ENCODE peak calls at places on chromosomes 11 and 22, in five cellular contexts. One of them, this sample, is unnamed. For H3K4me1 and H3K36me3, the result is how much of the 10 kb centered on the place peaks cover.

GRCh38 chr11:6576471-6577373 is 26.7 kb downstream of the RRP8 start:
- DNase-seq in HepG2: no peak
- DNase-seq in K562: no peak
- DNase-seq in SK-N-SH: peak
- DNase-seq in GM12878: no peak
- DNase-seq in this sample: no peak

GRCh38 chr11:103051158-103051801 is 40.7 kb downstream of the DCUN1D5 start:
- DNase-seq in SK-N-SH: no peak
- DNase-seq in GM12878: no peak
- DNase-seq in K562: no peak
- DNase-seq in HepG2: no peak
- DNase-seq in this sample: no peak

GRCh38 chr11:57230797-57231538 is 6.1 kb downstream of the APLNR start:
- DNase-seq in GM12878: no peak
- DNase-seq in HepG2: no peak
- DNase-seq in K562: no peak
- DNase-seq in SK-N-SH: no peak
- DNase-seq in this sample: no peak

GRCh38 chr11:32213223-32213622 is 122.3 kb downstream of the RCN1 start:
- DNase-seq in HepG2: no peak
- DNase-seq in SK-N-SH: no peak
- DNase-seq in GM12878: no peak
- DNase-seq in K562: no peak
- DNase-seq in this sample: no peak

GRCh38 chr22:23791737-23792645 is 5.2 kb downstream of the SMARCB1 start:
- DNase-seq in K562: no peak
- DNase-seq in HepG2: no peak
- DNase-seq in GM12878: no peak
- DNase-seq in SK-N-SH: peak
- DNase-seq in this sample: no peak

GRCh38 chr11:69209421-69209820 is 53.7 kb downstream of the SMIM38 start:
- DNase-seq in GM12878: no peak
- DNase-seq in K562: no peak
- DNase-seq in SK-N-SH: no peak
- DNase-seq in HepG2: no peak
- DNase-seq in this sample: no peak

GRCh38 chr11:1573847-1574255 is 1.8 kb upstream of the DUSP8 start:
- DNase-seq in GM12878: no peak
- DNase-seq in HepG2: no peak
- DNase-seq in K562: peak
- DNase-seq in SK-N-SH: peak
- DNase-seq in this sample: peak

GRCh38 chr11:120471131-120471530 is 40.4 kb upstream of the GRIK4 start:
- DNase-seq in K562: no peak
- DNase-seq in HepG2: no peak
- DNase-seq in SK-N-SH: no peak
- DNase-seq in GM12878: no peak
- DNase-seq in this sample: no peak

GRCh38 chr11:9717719-9718118 is 53.8 kb downstream of the SWAP70 start:
- DNase-seq in HepG2: no peak
- DNase-seq in SK-N-SH: peak
- DNase-seq in K562: no peak
- DNase-seq in GM12878: no peak
- DNase-seq in this sample: no peak

GRCh38 chr11:37907461-37908223 is 1309.6 kb upstream of the RAG2 start:
- DNase-seq in K562: no peak
- DNase-seq in HepG2: no peak
- DNase-seq in GM12878: no peak
- DNase-seq in SK-N-SH: no peak
- DNase-seq in this sample: no peak

GRCh38 chr22:26464312-26464711 is 19.3 kb downstream of the HPS4 start:
- DNase-seq in SK-N-SH: no peak
- DNase-seq in GM12878: no peak
- DNase-seq in HepG2: no peak
- DNase-seq in K562: no peak
- DNase-seq in this sample: no peak

GRCh38 chr11:119861160-119861559 is 132.2 kb upstream of the NECTIN1 start:
- DNase-seq in HepG2: no peak
- DNase-seq in K562: no peak
- DNase-seq in SK-N-SH: no peak
- DNase-seq in GM12878: no peak
- DNase-seq in this sample: no peak

GRCh38 chr22:40594924-40595323 is 41.6 kb downstream of the MRTFA start:
- DNase-seq in SK-N-SH: no peak
- DNase-seq in GM12878: no peak
- DNase-seq in K562: no peak
- DNase-seq in HepG2: peak
- DNase-seq in this sample: no peak

GRCh38 chr11:46475041-46475925 is 83.7 kb upstream of the CHRM4 start:
- DNase-seq in GM12878: no peak
- DNase-seq in SK-N-SH: no peak
- DNase-seq in K562: no peak
- DNase-seq in HepG2: no peak
- DNase-seq in this sample: no peak

GRCh38 chr11:803467-803742 is 1.6 kb downstream of the PIDD1 start:
- DNase-seq in HepG2: no peak
- DNase-seq in K562: no peak
- DNase-seq in GM12878: no peak
- DNase-seq in SK-N-SH: no peak
- DNase-seq in this sample: no peak

GRCh38 chr11:74948546-74948897 is 369 bp downstream of the XRRA1 start:
- DNase-seq in SK-N-SH: peak
- DNase-seq in GM12878: no peak
- DNase-seq in HepG2: peak
- DNase-seq in K562: no peak
- DNase-seq in this sample: no peak

GRCh38 chr11:59849129-59849528 is 3.8 kb upstream of the CBLIF start:
- DNase-seq in K562: no peak
- DNase-seq in HepG2: no peak
- DNase-seq in SK-N-SH: no peak
- DNase-seq in GM12878: no peak
- DNase-seq in this sample: no peak

GRCh38 chr22:24189249-24190158 is 8.2 kb downstream of the SUSD2 start:
- DNase-seq in GM12878: no peak
- DNase-seq in HepG2: peak
- DNase-seq in SK-N-SH: peak
- DNase-seq in K562: peak
- DNase-seq in this sample: no peak

GRCh38 chr22:40190501-40190900 is 12.8 kb downstream of the TNRC6B start:
- DNase-seq in HepG2: no peak
- DNase-seq in SK-N-SH: no peak
- DNase-seq in K562: peak
- DNase-seq in GM12878: no peak
- DNase-seq in this sample: no peak

GRCh38 chr22:31647516-31647915 is 14.5 kb downstream of the PISD start:
- DNase-seq in SK-N-SH: no peak
- DNase-seq in HepG2: no peak
- DNase-seq in K562: no peak
- DNase-seq in GM12878: no peak
- DNase-seq in this sample: no peak

GRCh38 chr22:38570841-38571364 is 920 bp upstream of the DMC1 start:
- DNase-seq in HepG2: no peak
- DNase-seq in K562: no peak
- DNase-seq in GM12878: no peak
- DNase-seq in SK-N-SH: peak
- DNase-seq in this sample: peak

GRCh38 chr11:46296520-46297448 is 19.3 kb downstream of the CREB3L1 start:
- DNase-seq in K562: peak
- DNase-seq in GM12878: no peak
- DNase-seq in SK-N-SH: peak
- DNase-seq in HepG2: no peak
- DNase-seq in this sample: no peak

GRCh38 chr11:119896387-119897045 is 167.5 kb upstream of the NECTIN1 start:
- DNase-seq in SK-N-SH: no peak
- DNase-seq in GM12878: no peak
- DNase-seq in HepG2: no peak
- DNase-seq in K562: no peak
- DNase-seq in this sample: no peak

GRCh38 chr22:28052818-28053217 is 133.8 kb upstream of the PITPNB start:
- DNase-seq in HepG2: no peak
- DNase-seq in K562: no peak
- DNase-seq in SK-N-SH: no peak
- DNase-seq in GM12878: no peak
- DNase-seq in this sample: no peak

GRCh38 chr22:23067023-23067650 is 3.2 kb upstream of the GNAZ start:
- DNase-seq in HepG2: no peak
- DNase-seq in SK-N-SH: no peak
- DNase-seq in GM12878: no peak
- DNase-seq in K562: peak
- DNase-seq in this sample: no peak

GRCh38 chr22:17920145-17920605 is 104.2 kb downstream of the MICAL3 start:
- DNase-seq in K562: peak
- DNase-seq in GM12878: no peak
- DNase-seq in SK-N-SH: peak
- DNase-seq in HepG2: peak
- DNase-seq in this sample: no peak

GRCh38 chr11:92227954-92228935 is 3.6 kb downstream of the FAT3 start:
- DNase-seq in K562: no peak
- DNase-seq in HepG2: no peak
- DNase-seq in GM12878: no peak
- DNase-seq in SK-N-SH: peak
- DNase-seq in this sample: no peak

DNA sequence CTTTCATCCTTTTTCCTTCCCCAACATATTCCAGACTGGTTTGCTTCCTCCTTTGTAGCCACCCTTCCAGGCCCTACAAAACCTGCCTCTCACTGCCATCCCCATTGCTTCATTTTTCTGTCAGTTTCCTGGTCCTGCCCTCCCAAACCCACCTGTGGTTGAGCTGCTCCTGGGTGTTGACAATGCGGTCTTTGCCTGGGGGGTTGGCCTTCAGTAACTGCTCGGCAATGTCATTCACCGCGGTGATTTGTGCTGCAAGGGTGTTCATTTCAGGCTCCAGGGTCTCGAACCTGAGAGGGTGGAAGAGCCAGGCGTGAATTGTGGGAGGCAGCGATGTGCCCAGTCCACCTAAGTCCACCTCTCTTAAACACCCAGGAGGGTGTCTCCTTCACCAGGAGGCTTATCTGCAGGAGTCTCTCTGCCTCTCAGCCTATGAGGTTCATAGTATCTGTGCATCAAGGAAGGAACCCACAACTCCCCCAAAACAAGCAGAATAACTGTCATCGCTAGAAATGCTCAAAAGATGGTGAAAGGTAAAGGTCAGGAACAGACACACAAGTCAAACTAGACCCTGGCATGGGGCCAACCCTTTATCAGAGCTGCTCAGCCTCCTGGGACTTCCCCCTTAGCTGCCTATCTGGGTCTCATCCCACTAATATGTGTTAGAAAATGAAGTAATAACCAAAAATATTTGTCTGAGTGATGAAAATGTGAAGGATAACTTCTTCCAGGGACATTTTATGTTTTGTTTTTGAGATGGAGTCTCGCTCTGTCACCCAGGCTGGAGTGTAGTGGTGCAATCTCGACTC is 23.9 kb upstream of the RBM4B start:
- DNase-seq in HepG2: peak
- DNase-seq in GM12878: no peak
- DNase-seq in K562: peak
- DNase-seq in SK-N-SH: no peak
- DNase-seq in this sample: no peak
- H3K4me1 ChIP-seq in HepG2: under half
- H3K4me1 ChIP-seq in GM12878: under half
- H3K4me1 ChIP-seq in K562: under half
- H3K4me1 ChIP-seq in SK-N-SH: under half
- H3K4me1 ChIP-seq in this sample: under half

GRCh38 chr11:67415501-67416304 is at the start of gene CARNS1:
- DNase-seq in SK-N-SH: no peak
- DNase-seq in GM12878: no peak
- DNase-seq in HepG2: no peak
- DNase-seq in K562: no peak
- DNase-seq in this sample: no peak
- TF ChIP-seq ZBTB33 in SK-N-SH: no peak
- TF ChIP-seq ZBTB33 in GM12878: no peak
- TF ChIP-seq ZBTB33 in HepG2: no peak
- TF ChIP-seq ZBTB33 in K562: no peak
- TF ChIP-seq ZBTB33 in this sample: no peak

GRCh38 chr22:19396934-19397728 is 34.4 kb downstream of the HIRA start:
- DNase-seq in SK-N-SH: no peak
- DNase-seq in K562: peak
- DNase-seq in HepG2: no peak
- DNase-seq in GM12878: no peak
- DNase-seq in this sample: no peak

GRCh38 chr22:19393704-19394103 is 37.8 kb downstream of the HIRA start:
- DNase-seq in K562: no peak
- DNase-seq in HepG2: no peak
- DNase-seq in GM12878: no peak
- DNase-seq in SK-N-SH: no peak
- DNase-seq in this sample: no peak

GRCh38 chr22:19395276-19395675 is 36.3 kb downstream of the HIRA start:
- DNase-seq in HepG2: no peak
- DNase-seq in K562: no peak
- DNase-seq in SK-N-SH: no peak
- DNase-seq in GM12878: no peak
- DNase-seq in this sample: no peak

GRCh38 chr22:19396561-19396933 is 35.0 kb downstream of the HIRA start:
- DNase-seq in HepG2: no peak
- DNase-seq in SK-N-SH: no peak
- DNase-seq in K562: no peak
- DNase-seq in GM12878: no peak
- DNase-seq in this sample: no peak

GRCh38 chr22:19394274-19395050 is 37.1 kb downstream of the HIRA start:
- DNase-seq in K562: no peak
- DNase-seq in SK-N-SH: no peak
- DNase-seq in GM12878: no peak
- DNase-seq in HepG2: no peak
- DNase-seq in this sample: no peak
- H3K36me3 ChIP-seq in K562: half or more
- H3K36me3 ChIP-seq in SK-N-SH: half or more
- H3K36me3 ChIP-seq in GM12878: under half
- H3K36me3 ChIP-seq in HepG2: under half
- H3K36me3 ChIP-seq in this sample: under half

DNA sequence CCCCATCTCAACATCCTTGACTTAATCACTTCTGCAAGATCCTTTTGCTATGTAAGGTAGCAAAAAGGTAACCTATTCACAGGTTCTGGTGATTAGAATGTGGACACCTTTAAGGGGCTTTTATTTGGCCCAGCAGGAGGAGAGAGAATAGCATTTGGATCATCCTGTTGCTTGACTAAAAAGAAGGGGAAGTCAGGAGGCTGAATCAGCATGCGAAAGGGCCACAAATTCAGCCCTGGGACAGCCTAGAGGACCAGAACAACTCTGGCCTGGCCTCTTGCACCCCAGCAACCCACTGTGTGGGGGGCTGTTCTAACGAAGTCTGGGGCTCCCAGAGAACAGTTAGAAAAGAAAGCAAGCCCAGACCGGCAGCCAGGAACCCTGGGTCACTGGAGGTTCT is 3.2 kb upstream of the HMOX1 start:
- DNase-seq in GM12878: no peak
- DNase-seq in SK-N-SH: no peak
- DNase-seq in HepG2: no peak
- DNase-seq in K562: no peak
- DNase-seq in this sample: no peak
- H3K4me1 ChIP-seq in GM12878: under half
- H3K4me1 ChIP-seq in SK-N-SH: under half
- H3K4me1 ChIP-seq in HepG2: half or more
- H3K4me1 ChIP-seq in K562: under half
- H3K4me1 ChIP-seq in this sample: under half

GRCh38 chr11:115267871-115268270 is 236.3 kb downstream of the CADM1 start:
- DNase-seq in HepG2: no peak
- DNase-seq in SK-N-SH: no peak
- DNase-seq in K562: no peak
- DNase-seq in GM12878: no peak
- DNase-seq in this sample: no peak
- TF ChIP-seq ZBTB33 in HepG2: no peak
- TF ChIP-seq ZBTB33 in SK-N-SH: no peak
- TF ChIP-seq ZBTB33 in K562: no peak
- TF ChIP-seq ZBTB33 in GM12878: no peak
- TF ChIP-seq ZBTB33 in this sample: no peak

This sample was measured in HCT116.